ENCODE peak calls at places on chromosome 16, in five cellular contexts. J, T, I, L and O are unnamed samples.

GRCh38 chr16:85126731-85127662 is 14.7 kb upstream of the CIBAR2 start:
- DNase-seq in I (peak; percentile 37), T (no peak), J (peak; percentile 61), L (peak; percentile 89), O (peak; percentile 67)

GRCh38 chr16:574021-574760 is 4.4 kb downstream of the PIGQ start:
- DNase-seq in J (no peak), L (no peak), I (no peak), T (no peak), O (no peak)

GRCh38 chr16:22204091-22204655 is 1.9 kb upstream of the EEF2K start:
- DNase-seq in J (no peak), L (no peak), T (no peak), I (no peak), O (no peak)

GRCh38 chr16:27401768-27402568 is at the start of gene IL21R:
- DNase-seq in T (peak; percentile 72), L (peak; percentile 84), J (peak; percentile 59), I (no peak), O (peak; percentile 76)

GRCh38 chr16:29779474-29779873 is 1.4 kb downstream of the ZG16 start:
- DNase-seq in J (no peak), T (peak; percentile 17), I (no peak), L (no peak), O (no peak)

GRCh38 chr16:83095926-83096692 is 469.3 kb downstream of the CDH13 start:
- DNase-seq in I (no peak), T (no peak), J (peak; percentile 40), L (peak; percentile 46), O (no peak)

GRCh38 chr16:73323880-73324279 is 276.0 kb upstream of the ZFHX3 start:
- DNase-seq in L (no peak), J (no peak), I (no peak), T (no peak), O (no peak)

GRCh38 chr16:23134274-23134673 is 15.0 kb downstream of the USP31 start:
- DNase-seq in L (no peak), I (no peak), T (no peak), J (peak; percentile 31), O (no peak)

GRCh38 chr16:54934536-54935410 is 4.1 kb downstream of the IRX5 start:
- DNase-seq in I (peak; percentile 42), J (no peak), T (no peak), L (peak; percentile 60), O (peak; percentile 51)

GRCh38 chr16:346587-346986 is 5.9 kb downstream of the AXIN1 start:
- DNase-seq in T (no peak), L (peak; percentile 15), J (no peak), I (no peak), O (no peak)

GRCh38 chr16:588639-588888 is 1.3 kb upstream of the RAB40C start:
- DNase-seq in I (peak; percentile 37), T (peak; percentile 72), L (peak; percentile 65), J (peak; percentile 62), O (peak; percentile 65)

GRCh38 chr16:71648921-71649320 is 22.9 kb downstream of the MARVELD3 start:
- DNase-seq in T (no peak), J (no peak), L (no peak), I (no peak), O (no peak)

GRCh38 chr16:84823926-84824325 is 4.1 kb downstream of the CRISPLD2 start:
- DNase-seq in I (no peak), T (no peak), J (no peak), L (no peak), O (no peak)

GRCh38 chr16:71360378-71360777 is 1.9 kb downstream of the CALB2 start:
- DNase-seq in T (no peak), I (no peak), L (peak; percentile 78), J (peak; percentile 80), O (no peak)

GRCh38 chr16:81558444-81559175 is 114.0 kb downstream of the CMIP start:
- DNase-seq in L (no peak), T (peak; percentile 87), I (no peak), J (no peak), O (no peak)

GRCh38 chr16:46973457-46974324 is at the start of gene DNAJA2:
- DNase-seq in L (peak; percentile 91), T (peak; percentile 96), I (peak; percentile 92), J (peak; percentile 81), O (peak; percentile 98)

GRCh38 chr16:86994651-86995171 is 322.5 kb downstream of the C16orf95 start:
- DNase-seq in L (peak; percentile 97), J (peak; percentile 93), I (peak; percentile 39), T (no peak), O (no peak)

GRCh38 chr16:67847064-67847861 is at the start of gene CENPT:
- DNase-seq in T (peak; percentile 60), J (peak; percentile 60), L (peak; percentile 61), I (no peak), O (peak; percentile 38)

GRCh38 chr16:491225-491919 is 36.1 kb upstream of the CAPN15 start:
- DNase-seq in I (no peak), T (no peak), J (peak; percentile 11), L (no peak), O (no peak)

GRCh38 chr16:565420-566330 is 1.1 kb upstream of the NHLRC4 start:
- DNase-seq in J (no peak), L (no peak), T (no peak), I (no peak), O (no peak)

GRCh38 chr16:84569382-84569987 is 48.4 kb downstream of the COTL1 start:
- DNase-seq in T (peak; percentile 59), L (no peak), J (no peak), I (no peak), O (no peak)

GRCh38 chr16:81107506-81107905 is 11.3 kb upstream of the GCSH start:
- DNase-seq in T (no peak), L (no peak), I (no peak), J (no peak), O (no peak)

GRCh38 chr16:85004587-85005205 is 6.6 kb downstream of the ZDHHC7 start:
- DNase-seq in I (no peak), J (peak; percentile 84), L (peak; percentile 93), T (no peak), O (no peak)

GRCh38 chr16:988465-989353 is 7.1 kb downstream of the SOX8 start:
- DNase-seq in T (no peak), I (no peak), J (no peak), L (no peak), O (no peak)

GRCh38 chr16:3193221-3194212 is 5.5 kb downstream of the OR1F1 start:
- DNase-seq in L (no peak), I (no peak), T (no peak), J (no peak), O (no peak)

GRCh38 chr16:25177512-25177830 is 39.3 kb upstream of the AQP8 start:
- DNase-seq in L (no peak), I (no peak), J (no peak), T (no peak), O (no peak)

GRCh38 chr16:25174285-25174684 is 42.5 kb upstream of the AQP8 start:
- DNase-seq in T (no peak), J (no peak), L (no peak), I (no peak), O (no peak)

GRCh38 chr16:25172831-25173230 is 43.9 kb upstream of the AQP8 start:
- DNase-seq in L (no peak), J (no peak), I (no peak), T (no peak), O (no peak)

GRCh38 chr16:25177831-25178688 is 38.7 kb upstream of the AQP8 start:
- DNase-seq in I (no peak), J (no peak), L (no peak), T (peak; percentile 69), O (peak; percentile 13)

GRCh38 chr16:25176136-25176535 is 40.6 kb upstream of the AQP8 start:
- DNase-seq in L (no peak), I (no peak), J (no peak), T (no peak), O (peak; percentile 18)
- TF ChIP-seq CTCF in L (no peak), I (no peak), J (peak; percentile 25), T (no peak), O (no peak)

GRCh38 chr16:9124444-9124843 is 33.0 kb downstream of the HAPSTR1 start:
- DNase-seq in J (no peak), L (no peak), I (no peak), T (no peak), O (no peak)
- TF ChIP-seq CTCF in J (no peak), L (no peak), I (no peak), T (no peak), O (no peak)

GRCh38 chr16:31698901-31699300 is 171.2 kb downstream of the AHSP start:
- DNase-seq in J (no peak), L (no peak), T (no peak), I (no peak), O (no peak)

GRCh38 chr16:31701734-31702133 is 171.9 kb upstream of the ZNF267 start:
- DNase-seq in I (no peak), J (no peak), L (no peak), T (no peak), O (no peak)

GRCh38 chr16:31700200-31700529 is 172.5 kb downstream of the AHSP start:
- DNase-seq in I (no peak), L (no peak), J (no peak), T (no peak), O (no peak)

GRCh38 chr16:31699601-31700000 is 171.9 kb downstream of the AHSP start:
- DNase-seq in J (no peak), T (no peak), L (no peak), I (no peak), O (no peak)

GRCh38 chr16:31700530-31701388 is 172.8 kb upstream of the ZNF267 start:
- DNase-seq in I (peak; percentile 92), L (peak; percentile 28), J (peak; percentile 54), T (peak; percentile 94), O (peak; percentile 88)
- TF ChIP-seq CTCF in I (peak; percentile 41), L (no peak), J (peak; percentile 15), T (no peak), O (no peak)

GRCh38 chr16:88535857-88536222 is 34.4 kb upstream of the ZC3H18 start:
- DNase-seq in I (no peak), J (no peak), L (no peak), T (no peak), O (no peak)

GRCh38 chr16:88533945-88534641 is 36.1 kb upstream of the ZC3H18 start:
- DNase-seq in T (peak; percentile 91), L (peak; percentile 38), I (peak; percentile 45), J (peak; percentile 29), O (peak; percentile 85)

GRCh38 chr16:88535181-88535856 is 34.9 kb upstream of the ZC3H18 start:
- DNase-seq in I (no peak), T (no peak), L (no peak), J (no peak), O (no peak)

GRCh38 chr16:88533381-88533831 is 36.8 kb upstream of the ZC3H18 start:
- DNase-seq in J (peak; percentile 7), L (peak; percentile 41), I (no peak), T (peak; percentile 56), O (no peak)

DNA sequence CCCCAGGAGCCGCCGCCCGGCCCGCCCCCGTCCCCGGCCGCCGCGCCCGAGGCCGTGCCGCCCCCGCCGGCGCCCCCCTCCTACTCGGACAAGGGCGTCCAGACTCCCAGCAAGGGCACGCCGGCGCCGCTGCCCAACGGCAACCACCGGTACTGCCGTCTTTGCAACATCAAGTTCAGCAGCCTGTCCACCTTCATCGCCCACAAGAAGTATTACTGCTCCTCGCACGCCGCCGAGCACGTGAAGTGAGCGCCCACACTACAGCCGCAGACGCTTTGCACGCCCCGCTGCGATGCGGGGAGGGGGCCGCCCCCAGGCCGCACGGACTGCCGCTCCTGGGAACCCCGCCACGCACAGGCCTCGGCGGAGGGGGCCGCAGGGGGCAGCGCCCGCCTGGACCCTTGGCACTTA is 35.5 kb upstream of the ZC3H18 start:
- DNase-seq in I (peak; percentile 27), J (peak; percentile 13), T (peak; percentile 73), L (peak; percentile 33), O (peak; percentile 59)
- TF ChIP-seq CTCF in I (no peak), J (peak; percentile 19), T (no peak), L (no peak), O (no peak)